ENCODE peak calls at places on chromosomes 5 and 9, in seven cellular contexts. P is left ventricle myocardium inferior; T is CD4-positive, CD25-positive, alpha-beta regulatory T cell; B is GM12865; C is IMR-90; Q is cardiac fibroblast; X is CD4-positive, alpha-beta memory T cell. Z is an unnamed sample.

GRCh38 chr9:16010221-16010620 is 457.4 kb downstream of the CCDC171 start:
- DNase-seq in C (peak; percentile 73), P (no peak), Q (peak; percentile 52), X (no peak), T (no peak), B (no peak), Z (no peak)

GRCh38 chr9:121743441-121744001 is 92.1 kb downstream of the DAB2IP start:
- DNase-seq in P (peak; percentile 87), C (peak; percentile 89), Q (peak; percentile 85), X (no peak), T (no peak), B (no peak), Z (no peak)

GRCh38 chr5:157670662-157671591 is at the start of gene C5orf52:
- DNase-seq in T (no peak), P (peak; percentile 18), Q (peak; percentile 39), B (peak; percentile 31), X (peak; percentile 23), C (peak; percentile 14), Z (no peak)

GRCh38 chr5:65722575-65723424 is 795 bp downstream of the NLN start:
- DNase-seq in Q (peak; percentile 75), X (peak; percentile 11), C (peak; percentile 63), T (no peak), B (peak; percentile 54), P (no peak), Z (no peak)

GRCh38 chr9:79682076-79682736 is 110.4 kb downstream of the TLE4 start:
- DNase-seq in C (peak; percentile 38), P (no peak), Q (peak; percentile 28), B (no peak), X (no peak), T (no peak), Z (no peak)

GRCh38 chr9:78131969-78132687 is 100.5 kb upstream of the GNAQ start:
- DNase-seq in B (no peak), X (no peak), P (no peak), C (no peak), Q (peak; percentile 33), T (no peak), Z (no peak)

GRCh38 chr5:131250749-131251148 is 13.1 kb upstream of the CDC42SE2 start:
- DNase-seq in B (no peak), P (no peak), Q (no peak), T (no peak), C (no peak), X (no peak), Z (no peak)

GRCh38 chr5:139470821-139471300 is at the start of gene SMIM33:
- DNase-seq in C (no peak), P (no peak), Q (no peak), X (peak; percentile 52), B (no peak), T (peak; percentile 41), Z (peak; percentile 58)

GRCh38 chr5:68330564-68330963 is 115.0 kb downstream of the PIK3R1 start:
- DNase-seq in X (no peak), T (no peak), Q (peak; percentile 35), P (no peak), B (no peak), C (peak; percentile 24), Z (no peak)

GRCh38 chr9:116323571-116323970 is 170.0 kb downstream of the PAPPA start:
- DNase-seq in T (no peak), X (no peak), P (no peak), C (no peak), B (no peak), Q (no peak), Z (no peak)

GRCh38 chr5:134026521-134027202 is 21.9 kb upstream of the VDAC1 start:
- DNase-seq in B (peak; percentile 84), P (no peak), X (peak; percentile 41), T (peak; percentile 43), Q (peak; percentile 69), C (peak; percentile 63), Z (peak; percentile 81)

GRCh38 chr5:149887622-149888183 is 56.9 kb downstream of the PDE6A start:
- DNase-seq in B (no peak), C (peak; percentile 70), P (no peak), X (no peak), Q (peak; percentile 91), T (no peak), Z (no peak)

GRCh38 chr5:66567474-66567873 is 28.7 kb upstream of the MAST4 start:
- DNase-seq in C (no peak), B (no peak), P (no peak), T (no peak), X (no peak), Q (no peak), Z (no peak)

GRCh38 chr9:79209012-79209411 is 362.8 kb upstream of the TLE4 start:
- DNase-seq in X (no peak), P (no peak), C (no peak), Q (no peak), B (no peak), T (no peak), Z (no peak)

GRCh38 chr5:135102716-135103696 is 69.0 kb upstream of the PITX1 start:
- DNase-seq in P (no peak), Q (no peak), X (no peak), B (no peak), T (no peak), C (no peak), Z (no peak)

GRCh38 chr5:137619191-137619870 is 116.6 kb downstream of the KLHL3 start:
- DNase-seq in B (no peak), Q (peak; percentile 94), C (peak; percentile 81), T (no peak), P (peak; percentile 85), X (no peak), Z (no peak)

GRCh38 chr9:37618817-37619216 is 26.4 kb upstream of the TOMM5 start:
- DNase-seq in X (no peak), Q (peak; percentile 48), P (no peak), T (no peak), C (peak; percentile 86), B (no peak), Z (no peak)

GRCh38 chr5:115366223-115366622 is 69.8 kb upstream of the CCDC112 start:
- DNase-seq in X (no peak), B (no peak), C (peak; percentile 94), P (no peak), Q (peak; percentile 94), T (no peak), Z (no peak)

GRCh38 chr5:72692273-72692672 is 124.2 kb upstream of the TNPO1 start:
- DNase-seq in B (no peak), C (peak; percentile 30), X (no peak), T (no peak), P (no peak), Q (peak; percentile 52), Z (no peak)

GRCh38 chr9:124940521-124940893 is 376 bp downstream of the GOLGA1 start:
- DNase-seq in P (no peak), Q (peak; percentile 1), X (no peak), C (no peak), T (no peak), B (no peak), Z (no peak)

GRCh38 chr9:81225586-81225985 is 463.8 kb downstream of the TLE1 start:
- DNase-seq in X (no peak), B (no peak), P (no peak), Q (peak; percentile 10), C (no peak), T (no peak), Z (no peak)

GRCh38 chr5:174065528-174066189 is 20.2 kb downstream of the NSG2 start:
- DNase-seq in P (no peak), T (no peak), X (no peak), B (no peak), Q (no peak), C (no peak), Z (no peak)

GRCh38 chr9:110340306-110340705 is 2.6 kb upstream of the TXNDC8 start:
- DNase-seq in Q (peak; percentile 51), C (no peak), T (no peak), B (peak; percentile 11), X (no peak), P (no peak), Z (no peak)

GRCh38 chr5:151477106-151477505 is 29.7 kb downstream of the SLC36A1 start:
- DNase-seq in C (peak; percentile 74), P (no peak), T (no peak), X (no peak), B (no peak), Q (peak; percentile 51), Z (no peak)

GRCh38 chr9:12060811-12061210 is 632.4 kb upstream of the TYRP1 start:
- DNase-seq in T (no peak), P (no peak), X (no peak), C (no peak), Q (no peak), B (no peak), Z (no peak)

GRCh38 chr9:12069366-12069765 is 623.8 kb upstream of the TYRP1 start:
- DNase-seq in C (no peak), Q (no peak), X (no peak), T (no peak), B (no peak), P (no peak), Z (no peak)

GRCh38 chr9:12065050-12065449 is 628.1 kb upstream of the TYRP1 start:
- DNase-seq in C (no peak), B (no peak), Q (no peak), T (no peak), X (no peak), P (no peak), Z (no peak)
- H3K4me3 ChIP-seq in C (no peak overlapping the region), B (no peak overlapping the region), Q (no peak overlapping the region), T (no peak overlapping the region), X (no peak overlapping the region), P (no peak overlapping the region), Z (no peak overlapping the region)

GRCh38 chr9:137410891-137411249 is 12.1 kb downstream of the EXD3 start:
- DNase-seq in P (no peak), X (no peak), T (no peak), C (no peak), Q (no peak), B (no peak), Z (no peak)
- H3K4me3 ChIP-seq in P (peak overlapping the region; percentile 50), X (no peak overlapping the region), T (no peak overlapping the region), C (no peak overlapping the region), Q (no peak overlapping the region), B (no peak overlapping the region), Z (no peak overlapping the region)

GRCh38 chr5:140725799-140726471 is 25.7 kb downstream of the ZMAT2 start:
- DNase-seq in P (no peak), Q (peak; percentile 98), X (peak; percentile 61), B (peak; percentile 94), C (peak; percentile 94), T (peak; percentile 60), Z (no peak)
- H3K4me3 ChIP-seq in P (peak overlapping the region; percentile 35), Q (peak overlapping the region; percentile 56), X (peak overlapping the region; percentile 39), B (peak overlapping the region; percentile 78), C (peak overlapping the region; percentile 38), T (peak overlapping the region; percentile 58), Z (no peak overlapping the region)

GRCh38 chr9:18489861-18490260 is 15.9 kb downstream of the ADAMTSL1 start:
- DNase-seq in Q (peak; percentile 74), B (no peak), T (no peak), P (no peak), C (peak; percentile 75), X (no peak), Z (no peak)

GRCh38 chr9:18493361-18494015 is 19.5 kb downstream of the ADAMTSL1 start:
- DNase-seq in T (no peak), Q (peak; percentile 59), C (peak; percentile 45), X (no peak), B (no peak), P (no peak), Z (no peak)

GRCh38 chr9:18487620-18488019 is 13.7 kb downstream of the ADAMTSL1 start:
- DNase-seq in P (no peak), B (no peak), C (no peak), T (no peak), Q (no peak), X (no peak), Z (no peak)

GRCh38 chr9:18492612-18493011 is 18.7 kb downstream of the ADAMTSL1 start:
- DNase-seq in Q (peak; percentile 77), C (no peak), X (no peak), T (no peak), B (no peak), P (no peak), Z (no peak)

GRCh38 chr9:18490591-18491370 is 16.8 kb downstream of the ADAMTSL1 start:
- DNase-seq in X (no peak), T (no peak), P (no peak), B (no peak), Q (peak; percentile 100), C (peak; percentile 99), Z (no peak)
- H3K4me3 ChIP-seq in X (no peak overlapping the region), T (no peak overlapping the region), P (peak overlapping the region; percentile 22), B (no peak overlapping the region), Q (peak overlapping the region; percentile 21), C (peak overlapping the region; percentile 13), Z (no peak overlapping the region)